ENCODE peak calls at places on chromosomes 2 and 18, in seven cellular contexts. O, E, R, F, T, G and U are unnamed samples.
A peak's percentile ranks its signal among the peaks of the same experiment; 100 is the strongest.

GRCh38 chr18:3726241-3726951 is 276.4 kb downstream of the TGIF1 start:
- DNase-seq in T (no peak), R (no peak), G (no peak), E (no peak), F (no peak), O (no peak), U (peak; percentile 30)

GRCh38 chr2:113080134-113080533 is 12.4 kb downstream of the IL1F10 start:
- DNase-seq in G (peak; percentile 13), R (peak; percentile 39), E (peak; percentile 57), F (peak; percentile 75), O (peak; percentile 71), T (peak; percentile 80), U (peak; percentile 26)

GRCh38 chr2:174395284-174395968 is at the start of gene SCRN3:
- DNase-seq in T (peak; percentile 98), F (peak; percentile 84), E (peak; percentile 92), O (peak; percentile 82), G (peak; percentile 68), R (peak; percentile 93), U (peak; percentile 85)

GRCh38 chr2:216692636-216693413 is 2.5 kb downstream of the IGFBP5 start:
- DNase-seq in O (peak; percentile 94), G (peak; percentile 38), F (peak; percentile 75), R (peak; percentile 72), T (peak; percentile 84), E (peak; percentile 88), U (no peak)

GRCh38 chr18:11136241-11136640 is 13.1 kb downstream of the PIEZO2 start:
- DNase-seq in R (no peak), G (no peak), F (no peak), E (no peak), O (peak; percentile 11), T (no peak), U (no peak)

GRCh38 chr18:79949571-79950439 is 1.6 kb downstream of the SLC66A2 start:
- DNase-seq in F (peak; percentile 20), T (no peak), G (no peak), O (no peak), E (no peak), R (no peak), U (peak; percentile 76)

GRCh38 chr2:144745424-144745823 is 225.5 kb upstream of the ZEB2 start:
- DNase-seq in T (no peak), E (no peak), F (no peak), G (no peak), R (no peak), O (no peak), U (no peak)

GRCh38 chr2:160367887-160368286 is 125.7 kb downstream of the RBMS1 start:
- DNase-seq in R (peak; percentile 69), F (peak; percentile 92), T (peak; percentile 25), E (peak; percentile 22), O (no peak), G (no peak), U (peak; percentile 18)

GRCh38 chr2:235149240-235149641 is 197.4 kb downstream of the SH3BP4 start:
- DNase-seq in R (no peak), F (no peak), T (no peak), O (no peak), G (no peak), E (no peak), U (no peak)

GRCh38 chr2:55097462-55098410 is 47.5 kb upstream of the RTN4 start:
- DNase-seq in R (no peak), O (no peak), T (no peak), E (peak; percentile 51), F (peak; percentile 45), G (no peak), U (no peak)

GRCh38 chr2:101625387-101625786 is 72.1 kb upstream of the MAP4K4 start:
- DNase-seq in R (no peak), O (no peak), F (peak; percentile 14), E (peak; percentile 12), G (no peak), T (no peak), U (no peak)

GRCh38 chr2:218883491-218884490 is 3.1 kb downstream of the WNT10A start:
- DNase-seq in G (no peak), F (peak; percentile 66), E (peak; percentile 71), R (peak; percentile 75), O (peak; percentile 81), T (peak; percentile 60), U (peak; percentile 26)

GRCh38 chr2:16014802-16015201 is 74.5 kb downstream of the MYCN start:
- DNase-seq in F (no peak), G (no peak), O (no peak), R (no peak), E (no peak), T (no peak), U (no peak)

GRCh38 chr18:61637319-61637718 is 255.5 kb downstream of the RNF152 start:
- DNase-seq in E (no peak), F (no peak), O (peak; percentile 73), G (no peak), T (peak; percentile 75), R (no peak), U (no peak)

GRCh38 chr2:217326238-217327022 is 466.6 kb upstream of the TNP1 start:
- DNase-seq in E (no peak), R (no peak), O (no peak), T (no peak), F (peak; percentile 38), G (no peak), U (no peak)

GRCh38 chr18:27583021-27583420 is 397.9 kb upstream of the CHST9 start:
- DNase-seq in T (no peak), F (no peak), O (no peak), E (no peak), G (no peak), R (no peak), U (no peak)

GRCh38 chr18:27583466-27583865 is 398.4 kb upstream of the CHST9 start:
- DNase-seq in E (no peak), O (no peak), G (no peak), F (no peak), T (no peak), R (no peak), U (no peak)

GRCh38 chr18:27581261-27581904 is 396.3 kb upstream of the CHST9 start:
- DNase-seq in F (no peak), E (no peak), G (no peak), R (no peak), O (no peak), T (no peak), U (no peak)

DNA sequence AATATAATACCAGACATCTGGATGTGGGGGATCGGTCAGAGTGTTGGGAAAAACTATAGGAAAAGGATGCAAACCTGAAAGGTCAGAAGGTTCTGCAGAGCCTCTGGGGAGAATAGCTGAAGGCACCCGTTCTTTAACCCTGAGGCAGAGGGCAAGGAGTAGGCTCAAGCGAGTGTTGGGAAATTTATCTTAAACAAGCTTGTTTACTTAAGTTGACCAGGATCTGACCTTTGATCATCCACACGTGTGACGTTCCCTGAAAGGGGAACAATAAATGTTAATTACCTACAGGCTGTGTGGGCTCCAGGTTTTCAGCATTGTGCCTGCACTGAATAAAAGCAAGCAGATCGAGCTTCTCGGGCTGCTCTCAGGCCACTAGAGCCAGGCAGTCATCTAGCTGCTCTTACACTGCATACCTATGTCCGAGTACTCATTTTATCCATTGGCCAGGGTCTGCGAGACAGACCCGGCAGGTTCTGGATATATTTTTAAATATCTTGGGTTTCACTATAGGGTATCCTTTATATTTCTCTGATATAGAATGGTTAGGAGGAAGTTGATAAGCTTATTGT is 400.6 kb upstream of the CHST9 start:
- DNase-seq in G (no peak), F (no peak), O (peak; percentile 20), E (peak; percentile 70), R (no peak), T (no peak), U (no peak)
- TF ChIP-seq EZH2phosphoT487 in G (no peak), F (no peak), O (no peak), E (no peak), R (no peak), T (no peak), U (no peak)

GRCh38 chr2:241967745-241968144 is 98.2 kb downstream of the RTP5 start:
- DNase-seq in T (no peak), G (no peak), O (no peak), F (no peak), R (no peak), E (no peak), U (peak; percentile 21)

GRCh38 chr2:241966671-241967070 is 97.1 kb downstream of the RTP5 start:
- DNase-seq in T (no peak), O (no peak), E (no peak), F (no peak), R (no peak), G (no peak), U (peak; percentile 28)

GRCh38 chr2:241965931-241966412 is 96.4 kb downstream of the RTP5 start:
- DNase-seq in T (no peak), F (peak; percentile 94), R (peak; percentile 49), E (peak; percentile 89), O (peak; percentile 56), G (peak; percentile 71), U (peak; percentile 76)

GRCh38 chr2:241968417-241968816 is 98.9 kb downstream of the RTP5 start:
- DNase-seq in E (no peak), O (no peak), R (no peak), G (no peak), T (no peak), F (no peak), U (no peak)

DNA sequence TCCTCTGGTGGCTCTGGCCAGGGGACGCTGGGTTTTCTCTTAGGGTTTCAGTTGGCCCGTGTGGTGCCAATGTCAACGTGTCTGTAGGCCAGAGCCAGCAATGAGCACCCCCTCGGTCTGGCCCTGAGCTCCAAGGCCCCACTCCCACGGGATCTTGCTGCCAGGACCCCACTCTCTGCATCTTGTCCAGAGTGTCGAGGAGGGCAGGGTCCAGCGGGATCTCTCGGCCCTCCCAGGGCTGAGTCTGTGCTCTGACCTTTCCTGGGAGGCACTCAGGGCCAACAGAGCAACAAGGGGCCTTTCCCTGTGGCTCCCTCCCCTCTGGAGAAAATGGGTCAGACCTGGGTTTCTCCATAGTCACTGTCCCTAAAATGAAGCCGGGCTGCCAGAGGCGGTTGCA is 97.6 kb downstream of the RTP5 start:
- DNase-seq in R (no peak), E (no peak), O (no peak), F (no peak), G (no peak), T (no peak), U (no peak)
- H3K4me1 ChIP-seq in R (no peaks in the 10 kb centered on the region), E (peaks cover 17% of the 10 kb centered on the region), O (no peaks in the 10 kb centered on the region), F (peaks cover 11% of the 10 kb centered on the region), G (peaks cover 14% of the 10 kb centered on the region), T (no peaks in the 10 kb centered on the region), U (peaks cover 58% of the 10 kb centered on the region)

GRCh38 chr2:10057231-10058107 is 14.1 kb downstream of the KLF11 start:
- DNase-seq in G (no peak), R (no peak), T (peak; percentile 95), E (peak; percentile 82), F (peak; percentile 90), O (peak; percentile 69), U (no peak)
- TF ChIP-seq EZH2phosphoT487 in G (no peak), R (no peak), T (no peak), E (no peak), F (no peak), O (no peak), U (no peak)

DNA sequence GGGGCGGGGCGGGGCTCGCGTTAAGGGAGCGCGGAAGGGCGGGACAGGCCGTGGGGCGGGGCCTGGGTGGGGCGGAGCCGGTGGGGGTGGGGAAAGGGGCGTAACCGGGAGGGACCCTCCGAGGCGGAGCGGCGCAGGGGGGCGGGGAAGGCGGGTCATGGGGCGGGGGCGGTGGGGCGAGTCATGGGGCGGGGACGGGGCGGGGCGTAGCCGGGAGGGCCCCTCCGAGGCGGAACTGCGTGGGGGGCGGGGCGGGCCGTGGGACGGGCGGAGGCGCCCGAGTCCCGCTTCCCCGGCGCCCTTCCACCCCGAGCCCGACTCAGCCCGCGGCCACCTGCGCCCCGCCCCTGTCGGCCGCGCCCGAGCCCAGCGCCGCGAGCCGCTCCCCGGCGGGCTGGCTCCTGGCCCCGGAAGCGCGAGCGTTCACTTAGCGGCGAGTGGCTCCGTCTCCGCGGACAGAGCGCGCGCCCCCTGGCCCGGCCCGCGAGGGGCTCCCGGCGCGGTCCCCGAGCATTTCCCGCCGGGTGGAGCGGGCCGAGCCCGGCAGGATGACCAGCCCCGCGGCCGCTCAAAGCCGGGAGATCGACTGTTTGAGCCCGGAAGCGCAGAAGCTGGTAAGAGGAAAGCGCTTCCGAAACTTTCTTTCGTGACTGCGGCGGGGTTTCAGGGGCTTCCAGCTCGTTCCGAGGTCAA is 64.7 kb downstream of the LRRFIP1 start:
- DNase-seq in E (peak; percentile 97), T (peak; percentile 98), O (peak; percentile 97), R (peak; percentile 92), F (peak; percentile 96), G (peak; percentile 73), U (peak; percentile 92)
- H3K4me1 ChIP-seq in E (peaks cover 35% of the 10 kb centered on the region), T (peaks cover 36% of the 10 kb centered on the region), O (peaks cover 6% of the 10 kb centered on the region), R (peaks cover 15% of the 10 kb centered on the region), F (peaks cover 64% of the 10 kb centered on the region), G (peaks cover 63% of the 10 kb centered on the region), U (peaks cover 49% of the 10 kb centered on the region)